ENCODE peak calls at places on chromosome 21, in five cellular contexts. T, Z, R, E and Q are unnamed samples.

GRCh38 chr21:17371470-17371869 is 141.4 kb upstream of the CXADR start:
- DNase-seq in T (no peak), Z (no peak), R (no peak), E (no peak), Q (no peak)

GRCh38 chr21:39728341-39728740 is 16.6 kb upstream of the IGSF5 start:
- DNase-seq in E (peak), T (no peak), R (no peak), Z (no peak), Q (no peak)

GRCh38 chr21:28454978-28455600 is 537.6 kb downstream of the LTN1 start:
- DNase-seq in R (no peak), E (no peak), T (no peak), Z (no peak), Q (no peak)

GRCh38 chr21:34962586-34963222 is 86.4 kb downstream of the RUNX1 start:
- DNase-seq in Z (no peak), R (no peak), T (no peak), E (no peak), Q (no peak)

GRCh38 chr21:45420623-45421041 is 15.7 kb downstream of the COL18A1 start:
- DNase-seq in T (peak), Z (no peak), R (no peak), E (no peak), Q (no peak)

GRCh38 chr21:20661745-20662470 is 336.3 kb upstream of the NCAM2 start:
- DNase-seq in R (no peak), Z (no peak), E (no peak), T (no peak), Q (no peak)

GRCh38 chr21:33025106-33025470 is 647 bp upstream of the OLIG2 start:
- DNase-seq in T (no peak), R (no peak), Z (no peak), E (peak), Q (no peak)

GRCh38 chr21:37619464-37619974 is 252.9 kb downstream of the DYRK1A start:
- DNase-seq in Z (no peak), T (no peak), E (no peak), R (no peak), Q (no peak)

GRCh38 chr21:44322621-44323325 is 16.4 kb downstream of the CFAP410 start:
- DNase-seq in T (peak), E (no peak), R (no peak), Z (no peak), Q (no peak)

GRCh38 chr21:44709426-44710293 is 1.7 kb downstream of the TSPEAR start:
- DNase-seq in Z (no peak), R (no peak), T (no peak), E (peak), Q (peak)

GRCh38 chr21:46393941-46394818 is 64.5 kb upstream of the DIP2A start:
- DNase-seq in T (peak), E (no peak), R (no peak), Z (no peak), Q (no peak)

GRCh38 chr21:34861302-34861701 is 187.8 kb downstream of the RUNX1 start:
- DNase-seq in T (no peak), R (no peak), Z (no peak), E (no peak), Q (no peak)

GRCh38 chr21:14548751-14549150 is 2.6 kb upstream of the SAMSN1 start:
- DNase-seq in Z (no peak), R (no peak), T (no peak), E (no peak), Q (no peak)

GRCh38 chr21:38136201-38136600 is 120.6 kb upstream of the KCNJ15 start:
- DNase-seq in E (no peak), T (no peak), R (no peak), Z (no peak), Q (no peak)

GRCh38 chr21:45330075-45330781 is 42.5 kb upstream of the POFUT2 start:
- DNase-seq in Z (no peak), R (no peak), T (peak), E (no peak), Q (no peak)

GRCh38 chr21:21682172-21682571 is 684.0 kb downstream of the NCAM2 start:
- DNase-seq in Z (no peak), R (no peak), E (no peak), T (no peak), Q (no peak)

GRCh38 chr21:40863839-40864238 is 16.9 kb upstream of the DSCAM start:
- DNase-seq in R (no peak), E (no peak), T (no peak), Z (no peak), Q (no peak)

GRCh38 chr21:43331962-43332458 is 94.9 kb downstream of the SIK1 start:
- DNase-seq in T (peak), Z (no peak), R (no peak), E (no peak), Q (no peak)

GRCh38 chr21:16195896-16196443 is 466.2 kb downstream of the USP25 start:
- DNase-seq in E (no peak), T (no peak), R (no peak), Z (no peak), Q (no peak)

GRCh38 chr21:39444406-39445145 is 1.0 kb downstream of the LCA5L start:
- DNase-seq in R (peak), Z (no peak), E (no peak), T (no peak), Q (no peak)

GRCh38 chr21:33959680-33960079 is 44.1 kb upstream of the ATP5PO start:
- DNase-seq in Z (no peak), T (no peak), E (no peak), R (no peak), Q (no peak)

GRCh38 chr21:35096959-35097358 is 47.9 kb upstream of the RUNX1 start:
- DNase-seq in E (no peak), R (no peak), Z (no peak), T (no peak), Q (no peak)

GRCh38 chr21:39083377-39084008 is 99.8 kb downstream of the PSMG1 start:
- DNase-seq in Z (no peak), T (no peak), E (peak), R (no peak), Q (no peak)

GRCh38 chr21:25573409-25574206 is 33.7 kb downstream of the MRPL39 start:
- DNase-seq in E (no peak), Z (peak), R (peak), T (no peak), Q (no peak)

GRCh38 chr21:45556645-45557601 is 14.7 kb upstream of the SLC19A1 start:
- DNase-seq in Z (no peak), T (peak), E (peak), R (peak), Q (peak)

GRCh38 chr21:44485254-44485793 is 30.0 kb downstream of the LRRC3 start:
- DNase-seq in E (no peak), Z (no peak), T (no peak), R (peak), Q (no peak)

GRCh38 chr21:38995755-38996154 is 187.5 kb downstream of the PSMG1 start:
- DNase-seq in E (no peak), Z (no peak), R (no peak), T (no peak), Q (no peak)

GRCh38 chr21:43343992-43344886 is 82.7 kb downstream of the SIK1 start:
- DNase-seq in R (no peak), T (no peak), E (no peak), Z (no peak), Q (no peak)

GRCh38 chr21:46469275-46469674 is 10.6 kb downstream of the DIP2A start:
- DNase-seq in Z (no peak), R (no peak), E (peak), T (no peak), Q (no peak)

GRCh38 chr21:17146426-17146825 is 366.4 kb upstream of the CXADR start:
- DNase-seq in R (no peak), Z (no peak), E (no peak), T (no peak), Q (no peak)

GRCh38 chr21:43195131-43196021 is 26.6 kb downstream of the CRYAA start:
- DNase-seq in T (no peak), Z (no peak), R (no peak), E (peak), Q (peak)

GRCh38 chr21:36207577-36208320 is 51.1 kb downstream of the DOP1B start:
- DNase-seq in R (no peak), T (no peak), E (no peak), Z (peak), Q (no peak)

GRCh38 chr21:36208326-36209013 is 51.8 kb downstream of the DOP1B start:
- DNase-seq in E (no peak), R (no peak), Z (no peak), T (no peak), Q (no peak)

GRCh38 chr21:36210779-36211659 is 54.4 kb downstream of the DOP1B start:
- DNase-seq in T (no peak), Z (no peak), R (no peak), E (no peak), Q (no peak)

GRCh38 chr21:36211660-36212512 is 55.3 kb downstream of the DOP1B start:
- DNase-seq in R (no peak), E (no peak), Z (no peak), T (no peak), Q (no peak)

DNA sequence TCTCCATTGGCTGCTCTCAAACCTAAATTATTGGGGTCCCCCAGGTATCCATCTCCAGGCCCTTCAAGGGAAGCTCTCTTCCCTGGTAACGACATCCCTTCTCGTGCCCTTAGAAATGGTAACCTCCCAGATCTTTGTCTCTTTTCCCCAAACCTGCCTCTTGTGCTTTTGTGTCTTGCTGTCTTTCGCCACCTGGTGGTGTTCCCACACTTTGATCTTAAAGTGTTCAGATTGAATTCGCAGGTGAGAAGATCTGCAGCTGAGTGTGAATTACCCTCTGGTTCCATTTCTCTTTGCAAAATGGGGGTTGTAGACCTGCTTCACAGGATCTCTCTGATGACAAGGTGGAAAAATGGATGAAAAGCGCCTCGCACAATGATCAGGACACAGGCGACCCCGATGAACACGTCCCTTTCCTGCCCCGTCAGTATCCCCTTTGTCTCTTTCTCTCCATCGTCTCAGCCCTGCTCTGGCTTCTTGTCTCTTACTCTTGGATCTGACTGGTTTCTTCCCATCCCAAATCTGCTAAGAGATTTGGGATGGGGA is 53.1 kb downstream of the DOP1B start:
- DNase-seq in Z (peak), E (no peak), T (no peak), R (peak), Q (no peak)
- TF ChIP-seq CTCF in Z (peak), E (no peak), T (peak), R (peak), Q (no peak)

GRCh38 chr21:42125571-42126544 is 54.7 kb downstream of the UMODL1 start:
- DNase-seq in Z (no peak), E (no peak), T (peak), R (no peak), Q (no peak)
- TF ChIP-seq CTCF in Z (no peak), E (no peak), T (no peak), R (no peak), Q (no peak)

GRCh38 chr21:31103571-31104265 is 65.4 kb upstream of the KRTAP19-8 start:
- DNase-seq in T (no peak), E (no peak), Z (no peak), R (no peak), Q (no peak)

GRCh38 chr21:31103163-31103562 is 64.9 kb upstream of the KRTAP19-8 start:
- DNase-seq in T (no peak), Z (no peak), R (no peak), E (no peak), Q (no peak)

GRCh38 chr21:31099122-31099521 is 60.8 kb upstream of the KRTAP19-8 start:
- DNase-seq in E (no peak), Z (no peak), R (no peak), T (no peak), Q (no peak)

GRCh38 chr21:31092867-31093266 is 54.6 kb upstream of the KRTAP19-8 start:
- DNase-seq in E (no peak), T (no peak), Z (no peak), R (no peak), Q (no peak)

DNA sequence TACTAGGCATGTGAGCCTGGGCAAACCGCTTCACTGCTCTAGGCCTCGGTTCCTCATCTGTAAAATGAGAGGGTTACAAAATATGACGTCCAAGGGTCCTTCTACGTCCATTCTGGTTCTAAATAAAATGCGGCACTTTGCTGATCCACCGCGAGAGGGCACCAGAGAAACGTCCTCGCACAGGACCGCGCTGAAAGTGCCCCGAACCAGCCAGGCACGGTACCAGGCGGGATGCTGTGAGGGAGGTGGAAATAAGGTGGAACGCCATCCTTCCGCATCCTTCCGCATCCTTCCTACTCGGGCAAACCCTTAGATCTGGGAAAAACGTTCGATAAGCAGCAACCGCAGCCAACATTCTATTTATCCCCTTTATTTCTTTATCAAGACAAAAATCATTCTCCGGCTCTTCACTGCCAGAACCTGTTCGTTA is 60.3 kb upstream of the KRTAP19-8 start:
- DNase-seq in E (peak), T (peak), Z (peak), R (peak), Q (peak)
- TF ChIP-seq CTCF in E (no peak), T (peak), Z (peak), R (peak), Q (peak)

GRCh38 chr21:30257773-30258172 is 25.0 kb downstream of the KRTAP24-1 start:
- DNase-seq in Z (peak), E (no peak), R (no peak), T (no peak), Q (no peak)
- TF ChIP-seq CTCF in Z (peak), E (no peak), R (no peak), T (no peak), Q (no peak)